ENCODE peak calls at places on chromosomes 13 and 19, in six cellular contexts. C, A, V, X, F and P are unnamed samples.

GRCh38 chr13:73059460-73060250 is 850 bp downstream of the KLF5 start:
- DNase-seq in X (no peak), A (no peak), V (no peak), C (no peak), F (peak; percentile 39), P (no peak)

GRCh38 chr13:94063096-94063495 is 416.4 kb downstream of the DCT start:
- DNase-seq in X (no peak), F (no peak), V (no peak), C (no peak), A (no peak), P (no peak)

GRCh38 chr19:15418112-15418587 is 638 bp downstream of the AKAP8L start:
- DNase-seq in A (peak; percentile 54), C (no peak), V (no peak), X (no peak), F (peak; percentile 37), P (no peak)

GRCh38 chr19:7931221-7932061 is 5.5 kb upstream of the CTXN1 start:
- DNase-seq in V (no peak), A (no peak), F (no peak), C (no peak), X (no peak), P (no peak)

GRCh38 chr19:2049741-2050348 is 1.2 kb downstream of the MKNK2 start:
- DNase-seq in C (no peak), V (no peak), X (no peak), A (peak; percentile 71), F (peak; percentile 42), P (no peak)

GRCh38 chr19:11052391-11052790 is 36.9 kb upstream of the LDLR start:
- DNase-seq in X (no peak), V (no peak), A (no peak), F (no peak), C (no peak), P (no peak)

GRCh38 chr13:107753286-107753685 is 462.1 kb downstream of the LIG4 start:
- DNase-seq in V (no peak), F (no peak), X (no peak), A (no peak), C (no peak), P (no peak)

GRCh38 chr19:53808710-53809125 is 15.4 kb downstream of the NLRP12 start:
- DNase-seq in C (peak; percentile 45), X (no peak), F (no peak), A (peak; percentile 49), V (no peak), P (peak; percentile 33)

GRCh38 chr19:8423821-8424223 is 10.7 kb downstream of the MARCHF2 start:
- DNase-seq in V (no peak), C (peak; percentile 85), F (peak; percentile 77), A (peak; percentile 66), X (no peak), P (peak; percentile 57)

GRCh38 chr13:24168980-24169379 is 8.5 kb downstream of the SPATA13 start:
- DNase-seq in C (no peak), A (no peak), V (no peak), X (no peak), F (no peak), P (no peak)

GRCh38 chr13:37870895-37871550 is 1.5 kb upstream of the TRPC4 start:
- DNase-seq in A (no peak), V (peak; percentile 46), C (no peak), X (no peak), F (no peak), P (no peak)

GRCh38 chr19:54882758-54883157 is 8.7 kb downstream of the FCAR start:
- DNase-seq in C (no peak), V (no peak), F (no peak), X (peak; percentile 35), A (no peak), P (no peak)

DNA sequence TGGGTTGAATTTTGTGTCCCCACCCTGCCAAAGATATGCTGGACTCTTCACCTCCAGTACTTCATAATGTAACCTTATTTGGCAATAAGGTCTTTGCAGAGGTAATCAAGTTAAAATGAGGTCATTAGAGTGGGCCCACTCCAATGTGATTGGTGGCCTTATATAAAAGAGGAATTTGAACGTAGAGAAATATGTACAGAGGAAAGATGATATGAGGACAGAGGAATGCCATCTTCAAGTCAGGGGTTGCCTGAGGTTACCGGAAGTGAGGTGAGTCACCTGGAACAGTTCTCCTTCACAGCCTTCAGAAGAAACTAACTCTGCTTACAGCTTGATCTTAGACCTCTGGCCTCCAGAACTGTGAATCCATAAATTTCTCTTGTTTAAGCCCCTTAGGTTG is 69.9 kb downstream of the GPC5 start:
- DNase-seq in C (no peak), X (no peak), F (no peak), A (no peak), V (no peak), P (no peak)
- TF ChIP-seq SIN3A in C (no peak), X (no peak), F (no peak), A (no peak), V (no peak), P (no peak)

GRCh38 chr13:34019870-34020269 is 201.9 kb downstream of the RFC3 start:
- DNase-seq in C (peak; percentile 85), F (no peak), X (no peak), A (no peak), V (no peak), P (no peak)
- TF ChIP-seq SIN3A in C (no peak), F (no peak), X (no peak), A (no peak), V (no peak), P (no peak)

GRCh38 chr13:106424805-106425204 is 110.7 kb downstream of the EFNB2 start:
- DNase-seq in C (no peak), X (no peak), A (no peak), V (no peak), F (no peak), P (no peak)

GRCh38 chr13:106418556-106418955 is 116.9 kb downstream of the EFNB2 start:
- DNase-seq in X (no peak), V (no peak), F (no peak), A (peak; percentile 66), C (no peak), P (no peak)

GRCh38 chr13:106426909-106427308 is 108.6 kb downstream of the EFNB2 start:
- DNase-seq in A (no peak), V (no peak), X (no peak), F (no peak), C (no peak), P (no peak)

GRCh38 chr13:106417467-106418110 is 117.9 kb downstream of the EFNB2 start:
- DNase-seq in V (no peak), F (no peak), A (no peak), X (no peak), C (no peak), P (no peak)

DNA sequence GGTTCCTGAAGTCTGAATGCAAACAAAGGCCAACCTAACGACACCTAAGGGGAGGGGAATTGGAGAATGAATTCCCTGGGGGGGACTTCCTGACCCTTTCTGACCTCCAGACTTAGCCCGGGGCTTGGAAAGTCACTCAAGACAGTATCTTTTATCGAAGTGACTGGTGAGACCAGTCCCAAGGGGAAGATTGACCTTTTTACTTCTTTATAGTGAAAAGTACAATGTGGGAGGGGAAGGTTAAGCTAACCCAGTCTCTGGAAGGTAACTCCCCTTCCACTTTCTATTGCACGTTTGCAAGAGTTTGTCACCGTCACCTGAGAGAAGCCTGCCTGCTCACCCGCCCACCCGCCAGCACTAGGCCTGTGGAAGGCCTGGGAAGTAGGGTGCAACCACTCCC is 111.9 kb downstream of the EFNB2 start:
- DNase-seq in V (no peak), A (no peak), X (no peak), C (no peak), F (no peak), P (no peak)
- TF ChIP-seq SIN3A in V (no peak), A (no peak), X (no peak), C (no peak), F (no peak), P (no peak)

DNA sequence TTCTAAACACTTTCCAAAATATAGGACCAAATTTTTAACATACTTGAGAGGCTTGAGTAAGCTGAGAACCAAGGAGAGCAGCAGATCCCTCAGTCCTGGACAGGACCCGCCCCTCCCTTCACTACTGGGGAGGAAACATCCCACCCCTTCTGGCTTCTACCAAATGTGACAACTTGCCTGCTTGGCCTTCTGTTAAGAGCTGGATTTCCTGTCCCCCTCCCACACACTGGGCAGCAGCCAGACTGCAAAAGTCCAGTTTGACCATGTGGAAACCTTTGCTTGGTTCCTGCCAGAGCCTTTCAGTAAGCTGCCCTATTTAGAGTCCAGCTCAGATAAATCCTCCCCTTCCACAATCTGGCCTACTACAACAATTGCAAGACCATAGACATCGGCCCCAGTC is 84.3 kb downstream of the FGF14 start:
- DNase-seq in X (no peak), V (no peak), C (no peak), F (no peak), A (peak; percentile 68), P (no peak)
- TF ChIP-seq SIN3A in X (no peak), V (no peak), C (no peak), F (no peak), A (no peak), P (no peak)

DNA sequence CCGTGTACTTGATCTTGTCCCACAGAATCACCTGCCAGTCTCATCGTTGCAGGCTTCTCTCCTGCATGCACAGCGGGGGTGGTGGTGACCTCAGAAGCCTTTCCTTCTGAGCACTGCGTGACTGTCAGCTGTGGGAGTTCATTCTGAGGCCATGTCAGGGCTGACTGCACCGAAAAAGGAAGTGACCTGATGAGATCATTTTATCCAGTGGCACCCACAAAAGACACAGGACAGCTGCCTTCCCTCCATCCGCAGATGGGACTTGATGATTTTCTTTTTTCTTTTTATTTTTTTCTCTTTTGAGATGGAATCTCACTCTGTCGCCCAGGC is 89.7 kb downstream of the RAB20 start:
- DNase-seq in F (peak; percentile 54), X (peak; percentile 87), C (no peak), V (no peak), A (no peak), P (no peak)
- TF ChIP-seq SIN3A in F (no peak), X (peak; percentile 70), C (no peak), V (no peak), A (no peak), P (no peak)